ENCODE peak calls at places on chromosomes 13 and 19, in six cellular contexts. D is dorsolateral prefrontal cortex, H is spleen, M is stomach, G is IMR-90, X is ovary. Z is an unnamed sample.

GRCh38 chr13:51636349-51636890 is 52.2 kb downstream of the WDFY2 start:
- DNase-seq in D (no peak), H (no peak), M (peak), G (no peak), X (no peak), Z (no peak)

GRCh38 chr13:45280751-45281634 is 60.0 kb downstream of the TPT1 start:
- DNase-seq in D (peak), H (no peak), M (peak), G (peak), X (peak), Z (peak)

GRCh38 chr19:39824143-39825092 is 9.5 kb downstream of the DYRK1B start:
- DNase-seq in D (peak), H (peak), M (peak), G (peak), X (peak), Z (peak)

GRCh38 chr19:58380037-58380735 is 644 bp downstream of the ZNF837 start:
- DNase-seq in D (no peak), H (no peak), M (no peak), G (no peak), X (no peak), Z (peak)

GRCh38 chr13:39876258-39876657 is 220.8 kb downstream of the COG6 start:
- DNase-seq in D (no peak), H (no peak), M (no peak), G (peak), X (no peak), Z (peak)

GRCh38 chr13:48962281-48962680 is 13.4 kb upstream of the FNDC3A start:
- DNase-seq in D (no peak), H (no peak), M (no peak), G (peak), X (no peak), Z (no peak)

GRCh38 chr19:2477141-2477710 is 1.3 kb downstream of the GADD45B start:
- DNase-seq in D (no peak), H (peak), M (peak), G (peak), X (peak), Z (peak)

GRCh38 chr19:45340232-45340898 is at the start of gene KLC3:
- DNase-seq in D (no peak), H (peak), M (peak), G (no peak), X (no peak), Z (peak)

GRCh38 chr13:31756346-31756745 is 17.0 kb downstream of the RXFP2 start:
- DNase-seq in D (no peak), H (no peak), M (no peak), G (peak), X (no peak), Z (peak)

GRCh38 chr19:4374451-4375163 is 25.7 kb downstream of the SH3GL1 start:
- DNase-seq in D (no peak), H (no peak), M (peak), G (peak), X (peak), Z (peak)

DNA sequence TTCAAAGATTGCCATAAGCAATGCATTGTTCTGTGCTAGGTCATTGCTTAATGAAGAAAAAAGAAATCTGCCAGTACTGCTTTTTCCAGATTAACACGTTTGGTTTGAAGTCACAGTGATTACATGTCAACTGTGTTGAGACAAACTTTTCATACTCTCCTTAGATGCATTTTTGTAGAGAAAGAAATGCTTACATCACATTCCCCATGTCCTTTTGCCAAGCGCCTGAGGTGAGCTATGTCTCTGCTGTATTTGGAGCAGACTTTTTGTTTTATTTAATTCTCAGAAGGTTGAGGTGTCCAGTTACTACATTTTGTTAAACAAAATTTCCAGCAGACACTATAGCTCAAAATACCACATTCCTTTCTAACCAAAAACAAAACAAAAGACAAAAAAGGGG is 16.2 kb downstream of the LACC1 start:
- DNase-seq in D (no peak), H (no peak), M (no peak), G (peak), X (no peak), Z (no peak)
- H3K27ac ChIP-seq in D (no peak), H (no peak), M (no peak), G (no peak), X (no peak), Z (no peak)

GRCh38 chr19:7004313-7004931 is 16.8 kb downstream of the MBD3L2B start:
- DNase-seq in D (no peak), H (no peak), M (no peak), G (peak), X (no peak), Z (no peak)
- TF ChIP-seq CTCF in D (peak), H (peak), M (no peak), G (peak), X (no peak), Z (peak)

GRCh38 chr19:18637644-18638630 is 1.1 kb downstream of the KLHL26 start:
- DNase-seq in D (no peak), H (no peak), M (peak), G (no peak), X (no peak), Z (peak)

GRCh38 chr19:18634612-18635290 is 2.1 kb upstream of the KLHL26 start:
- DNase-seq in D (no peak), H (no peak), M (no peak), G (peak), X (no peak), Z (peak)

GRCh38 chr19:18636969-18637629 is at the start of gene KLHL26:
- DNase-seq in D (no peak), H (no peak), M (no peak), G (no peak), X (no peak), Z (peak)

GRCh38 chr19:18635831-18636182 is 1.0 kb upstream of the KLHL26 start:
- DNase-seq in D (no peak), H (no peak), M (no peak), G (no peak), X (no peak), Z (peak)

GRCh38 chr19:18636183-18636968 is 452 bp upstream of the KLHL26 start:
- DNase-seq in D (peak), H (peak), M (peak), G (peak), X (peak), Z (peak)
- H3K27ac ChIP-seq in D (peak), H (peak), M (peak), G (peak), X (peak), Z (no peak)

GRCh38 chr13:22173605-22174004 is 502.7 kb downstream of the FGF9 start:
- DNase-seq in D (no peak), H (no peak), M (no peak), G (peak), X (no peak), Z (no peak)
- TF ChIP-seq CTCF in D (no peak), H (no peak), M (no peak), G (no peak), X (no peak), Z (no peak)

DNA sequence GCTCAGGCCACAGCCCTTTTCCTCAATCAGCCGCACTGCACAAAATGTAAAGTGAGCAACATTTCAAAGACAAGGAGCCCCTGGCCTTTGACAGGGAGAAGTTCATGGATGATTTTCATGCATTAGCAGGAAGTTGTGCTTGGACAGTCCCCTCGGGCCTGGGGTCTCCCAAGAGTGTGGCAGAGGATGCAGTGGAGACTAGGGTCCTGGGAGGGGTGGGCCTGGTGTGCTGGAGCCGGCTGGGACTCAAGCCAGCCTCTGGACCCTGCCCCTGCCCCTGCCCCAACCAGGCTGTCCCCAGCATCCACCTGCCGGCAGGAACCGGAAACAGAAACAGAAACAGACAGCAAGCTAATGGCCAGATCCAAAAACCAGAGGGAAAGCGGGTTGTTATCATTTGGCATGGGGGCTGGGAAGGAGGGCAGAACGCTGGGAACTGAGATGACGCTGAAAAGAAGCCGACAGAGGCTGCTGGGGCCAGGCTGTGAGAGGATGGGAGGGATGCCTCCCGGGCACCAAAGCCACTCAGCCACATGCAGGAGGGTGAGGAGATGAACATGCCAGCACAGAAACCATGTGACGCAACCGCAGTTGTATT is 2.3 kb downstream of the GAS6 start:
- DNase-seq in D (no peak), H (no peak), M (no peak), G (no peak), X (no peak), Z (peak)
- H3K27ac ChIP-seq in D (no peak), H (no peak), M (peak), G (peak), X (peak), Z (no peak)

GRCh38 chr13:97515643-97516042 is 81.7 kb downstream of the RAP2A start:
- DNase-seq in D (no peak), H (no peak), M (no peak), G (no peak), X (no peak), Z (no peak)

DNA sequence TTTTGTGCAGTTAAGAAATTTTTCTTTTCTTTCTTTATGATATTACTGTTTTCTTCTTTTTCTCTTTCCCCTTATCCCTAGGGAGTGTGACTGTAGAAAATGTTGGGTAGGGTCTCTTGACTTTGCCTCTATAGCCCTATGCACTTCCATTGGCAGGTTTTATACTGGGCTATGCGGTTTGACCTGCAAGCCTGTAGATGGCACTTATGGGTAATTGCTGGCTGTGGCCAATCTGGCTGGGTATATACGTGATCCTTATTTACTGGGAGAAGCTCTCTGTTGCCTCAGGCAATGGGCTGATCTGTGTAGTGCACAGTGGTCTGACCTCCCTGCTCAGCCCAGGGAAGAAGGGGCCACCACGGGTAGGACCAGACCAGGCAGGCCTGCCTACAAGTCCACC is 78.8 kb downstream of the RAP2A start:
- DNase-seq in D (no peak), H (no peak), M (no peak), G (no peak), X (no peak), Z (no peak)
- TF ChIP-seq CTCF in D (no peak), H (no peak), M (no peak), G (peak), X (no peak), Z (no peak)